ENCODE peak calls at places on chromosomes 5 and 9, in eight cellular contexts. U is heart left ventricle, M is right atrium auricular region, I is gastrocnemius medialis, L is posterior cingulate gyrus, F is HuH-7, O is islet precursor cell, Y is lung microvascular endothelial cell. T is an unnamed sample.

GRCh38 chr5:54018438-54018837 is 291.9 kb downstream of the ARL15 start:
- DNase-seq in U (no peak), M (no peak), I (no peak), L (no peak), F (no peak), O (no peak), Y (no peak), T (no peak)

GRCh38 chr9:89984214-89984613 is 379.4 kb downstream of the GADD45G start:
- DNase-seq in U (no peak), M (no peak), I (no peak), L (no peak), F (no peak), O (no peak), Y (no peak), T (no peak)

GRCh38 chr9:92737611-92738299 is 26.9 kb downstream of the BICD2 start:
- DNase-seq in U (no peak), M (no peak), I (no peak), L (peak), F (no peak), O (peak), Y (no peak), T (no peak)

GRCh38 chr5:143168171-143168681 is 235.3 kb downstream of the NR3C1 start:
- DNase-seq in U (no peak), M (no peak), I (no peak), L (no peak), F (no peak), O (no peak), Y (no peak), T (no peak)

GRCh38 chr9:135471751-135472640 is 7.6 kb upstream of the PPP1R26 start:
- DNase-seq in U (no peak), M (no peak), I (no peak), L (peak), F (no peak), O (no peak), Y (no peak), T (no peak)

GRCh38 chr9:99363509-99363908 is 141.4 kb downstream of the SEC61B start:
- DNase-seq in U (no peak), M (no peak), I (no peak), L (no peak), F (no peak), O (no peak), Y (no peak), T (no peak)

GRCh38 chr5:56813302-56813701 is 2.0 kb upstream of the MAP3K1 start:
- DNase-seq in U (no peak), M (no peak), I (no peak), L (no peak), F (no peak), O (no peak), Y (no peak), T (no peak)

GRCh38 chr9:127897194-127897692 is 2.2 kb downstream of the ST6GALNAC6 start:
- DNase-seq in U (peak), M (peak), I (peak), L (peak), F (peak), O (peak), Y (peak), T (no peak)

GRCh38 chr5:122882836-122883235 is 37.4 kb downstream of the SNX24 start:
- DNase-seq in U (no peak), M (no peak), I (no peak), L (no peak), F (no peak), O (no peak), Y (no peak), T (no peak)

GRCh38 chr9:3238241-3238640 is 287.6 kb downstream of the RFX3 start:
- DNase-seq in U (no peak), M (no peak), I (no peak), L (no peak), F (peak), O (no peak), Y (no peak), T (no peak)

GRCh38 chr5:18008940-18009339 is 374.7 kb downstream of the TAF11L14 start:
- DNase-seq in U (no peak), M (no peak), I (no peak), L (no peak), F (no peak), O (no peak), Y (no peak), T (no peak)

GRCh38 chr9:128685636-128686489 is 3.2 kb upstream of the SET start:
- DNase-seq in U (peak), M (no peak), I (no peak), L (no peak), F (no peak), O (no peak), Y (no peak), T (no peak)

GRCh38 chr9:127144670-127145458 is 22.4 kb upstream of the ANGPTL2 start:
- DNase-seq in U (peak), M (peak), I (peak), L (no peak), F (no peak), O (peak), Y (no peak), T (no peak)

GRCh38 chr9:133122935-133123611 is 2.0 kb upstream of the RALGDS start:
- DNase-seq in U (no peak), M (peak), I (no peak), L (no peak), F (no peak), O (peak), Y (no peak), T (peak)

GRCh38 chr9:109289931-109290330 is 30.9 kb downstream of the EPB41L4B start:
- DNase-seq in U (no peak), M (no peak), I (no peak), L (no peak), F (no peak), O (no peak), Y (no peak), T (no peak)

T was measured in thoracic aorta.